ENCODE peak calls at places on chromosomes 7 and 10, in eight cellular contexts. One of them, this sample, is unnamed.

GRCh38 chr10:120457431-120458172 is 575 bp downstream of the PLPP4 start:
- DNase-seq in lower lobe of right lung: no peak
- DNase-seq in GM20000: no peak
- DNase-seq in colonic mucosa: no peak
- DNase-seq in PC-3: no peak
- DNase-seq in nephron progenitor cell: no peak
- DNase-seq in HFFc6: no peak
- DNase-seq in ovary: no peak
- DNase-seq in this sample: no peak

GRCh38 chr7:151575471-151575870 is 55.8 kb upstream of the RHEB start:
- DNase-seq in lower lobe of right lung: no peak
- DNase-seq in GM20000: no peak
- DNase-seq in colonic mucosa: no peak
- DNase-seq in PC-3: no peak
- DNase-seq in nephron progenitor cell: no peak
- DNase-seq in HFFc6: no peak
- DNase-seq in ovary: no peak
- DNase-seq in this sample: no peak

GRCh38 chr7:857661-858060 is 18.7 kb upstream of the GET4 start:
- DNase-seq in lower lobe of right lung: no peak
- DNase-seq in GM20000: no peak
- DNase-seq in colonic mucosa: no peak
- DNase-seq in PC-3: no peak
- DNase-seq in nephron progenitor cell: no peak
- DNase-seq in HFFc6: no peak
- DNase-seq in ovary: no peak
- DNase-seq in this sample: no peak

GRCh38 chr10:98293550-98294269 is 25.7 kb upstream of the LOXL4 start:
- DNase-seq in lower lobe of right lung: no peak
- DNase-seq in GM20000: no peak
- DNase-seq in colonic mucosa: no peak
- DNase-seq in PC-3: no peak
- DNase-seq in nephron progenitor cell: no peak
- DNase-seq in HFFc6: no peak
- DNase-seq in ovary: no peak
- DNase-seq in this sample: no peak

GRCh38 chr7:115558186-115558585 is 472.4 kb downstream of the TFEC start:
- DNase-seq in lower lobe of right lung: no peak
- DNase-seq in GM20000: no peak
- DNase-seq in colonic mucosa: no peak
- DNase-seq in PC-3: peak; percentile 85
- DNase-seq in nephron progenitor cell: no peak
- DNase-seq in HFFc6: peak; percentile 63
- DNase-seq in ovary: no peak
- DNase-seq in this sample: no peak

GRCh38 chr10:46538723-46539426 is 17.6 kb downstream of the GPRIN2 start:
- DNase-seq in lower lobe of right lung: no peak
- DNase-seq in GM20000: no peak
- DNase-seq in colonic mucosa: no peak
- DNase-seq in PC-3: no peak
- DNase-seq in nephron progenitor cell: no peak
- DNase-seq in HFFc6: no peak
- DNase-seq in ovary: no peak
- DNase-seq in this sample: no peak

GRCh38 chr7:15159239-15159638 is 256.7 kb upstream of the DGKB start:
- DNase-seq in lower lobe of right lung: no peak
- DNase-seq in GM20000: no peak
- DNase-seq in colonic mucosa: no peak
- DNase-seq in PC-3: no peak
- DNase-seq in nephron progenitor cell: no peak
- DNase-seq in HFFc6: no peak
- DNase-seq in ovary: no peak
- DNase-seq in this sample: no peak

GRCh38 chr10:310371-310770 is 175.1 kb downstream of the ZMYND11 start:
- DNase-seq in lower lobe of right lung: no peak
- DNase-seq in GM20000: no peak
- DNase-seq in colonic mucosa: no peak
- DNase-seq in PC-3: no peak
- DNase-seq in nephron progenitor cell: no peak
- DNase-seq in HFFc6: no peak
- DNase-seq in ovary: no peak
- DNase-seq in this sample: no peak

GRCh38 chr7:139618482-139619366 is 95.2 kb downstream of the CLEC2L start:
- DNase-seq in lower lobe of right lung: no peak
- DNase-seq in GM20000: peak; percentile 16
- DNase-seq in colonic mucosa: peak; percentile 35
- DNase-seq in PC-3: peak; percentile 60
- DNase-seq in nephron progenitor cell: peak; percentile 42
- DNase-seq in HFFc6: peak; percentile 38
- DNase-seq in ovary: no peak
- DNase-seq in this sample: peak; percentile 62

GRCh38 chr10:110852897-110853296 is 18.8 kb upstream of the PDCD4 start:
- DNase-seq in lower lobe of right lung: no peak
- DNase-seq in GM20000: no peak
- DNase-seq in colonic mucosa: peak; percentile 41
- DNase-seq in PC-3: peak; percentile 3
- DNase-seq in nephron progenitor cell: no peak
- DNase-seq in HFFc6: no peak
- DNase-seq in ovary: no peak
- DNase-seq in this sample: no peak

GRCh38 chr7:945147-945555 is 9.3 kb downstream of the ADAP1 start:
- DNase-seq in lower lobe of right lung: peak; percentile 51
- DNase-seq in GM20000: no peak
- DNase-seq in colonic mucosa: no peak
- DNase-seq in PC-3: no peak
- DNase-seq in nephron progenitor cell: peak; percentile 47
- DNase-seq in HFFc6: no peak
- DNase-seq in ovary: no peak
- DNase-seq in this sample: no peak

GRCh38 chr7:84792232-84792882 is 394.5 kb downstream of the SEMA3D start:
- DNase-seq in lower lobe of right lung: no peak
- DNase-seq in GM20000: no peak
- DNase-seq in colonic mucosa: no peak
- DNase-seq in PC-3: no peak
- DNase-seq in nephron progenitor cell: no peak
- DNase-seq in HFFc6: no peak
- DNase-seq in ovary: no peak
- DNase-seq in this sample: no peak

GRCh38 chr10:119120413-119120867 is 16.5 kb downstream of the DENND10 start:
- DNase-seq in lower lobe of right lung: no peak
- DNase-seq in GM20000: peak; percentile 58
- DNase-seq in colonic mucosa: no peak
- DNase-seq in PC-3: peak; percentile 39
- DNase-seq in nephron progenitor cell: no peak
- DNase-seq in HFFc6: peak; percentile 69
- DNase-seq in ovary: no peak
- DNase-seq in this sample: no peak

GRCh38 chr7:98251251-98251843 is 685 bp downstream of the TECPR1 start:
- DNase-seq in lower lobe of right lung: peak; percentile 74
- DNase-seq in GM20000: peak; percentile 64
- DNase-seq in colonic mucosa: peak; percentile 84
- DNase-seq in PC-3: no peak
- DNase-seq in nephron progenitor cell: no peak
- DNase-seq in HFFc6: no peak
- DNase-seq in ovary: no peak
- DNase-seq in this sample: no peak

GRCh38 chr10:126921974-126922525 is 16.8 kb downstream of the DOCK1 start:
- DNase-seq in lower lobe of right lung: no peak
- DNase-seq in GM20000: no peak
- DNase-seq in colonic mucosa: no peak
- DNase-seq in PC-3: no peak
- DNase-seq in nephron progenitor cell: no peak
- DNase-seq in HFFc6: peak; percentile 83
- DNase-seq in ovary: no peak
- DNase-seq in this sample: no peak

GRCh38 chr10:9800011-9800410 is 1217.7 kb upstream of the CELF2 start:
- DNase-seq in lower lobe of right lung: no peak
- DNase-seq in GM20000: no peak
- DNase-seq in colonic mucosa: no peak
- DNase-seq in PC-3: no peak
- DNase-seq in nephron progenitor cell: no peak
- DNase-seq in HFFc6: no peak
- DNase-seq in ovary: no peak
- DNase-seq in this sample: no peak

GRCh38 chr10:128242641-128243040 is 116.4 kb upstream of the MKI67 start:
- DNase-seq in lower lobe of right lung: no peak
- DNase-seq in GM20000: no peak
- DNase-seq in colonic mucosa: no peak
- DNase-seq in PC-3: no peak
- DNase-seq in nephron progenitor cell: peak; percentile 23
- DNase-seq in HFFc6: no peak
- DNase-seq in ovary: no peak
- DNase-seq in this sample: peak; percentile 33
- TF ChIP-seq CTCF in lower lobe of right lung: no peak
- TF ChIP-seq CTCF in GM20000: no peak
- TF ChIP-seq CTCF in colonic mucosa: no peak
- TF ChIP-seq CTCF in PC-3: no peak
- TF ChIP-seq CTCF in nephron progenitor cell: no peak
- TF ChIP-seq CTCF in HFFc6: no peak
- TF ChIP-seq CTCF in ovary: no peak
- TF ChIP-seq CTCF in this sample: peak; percentile 46

DNA sequence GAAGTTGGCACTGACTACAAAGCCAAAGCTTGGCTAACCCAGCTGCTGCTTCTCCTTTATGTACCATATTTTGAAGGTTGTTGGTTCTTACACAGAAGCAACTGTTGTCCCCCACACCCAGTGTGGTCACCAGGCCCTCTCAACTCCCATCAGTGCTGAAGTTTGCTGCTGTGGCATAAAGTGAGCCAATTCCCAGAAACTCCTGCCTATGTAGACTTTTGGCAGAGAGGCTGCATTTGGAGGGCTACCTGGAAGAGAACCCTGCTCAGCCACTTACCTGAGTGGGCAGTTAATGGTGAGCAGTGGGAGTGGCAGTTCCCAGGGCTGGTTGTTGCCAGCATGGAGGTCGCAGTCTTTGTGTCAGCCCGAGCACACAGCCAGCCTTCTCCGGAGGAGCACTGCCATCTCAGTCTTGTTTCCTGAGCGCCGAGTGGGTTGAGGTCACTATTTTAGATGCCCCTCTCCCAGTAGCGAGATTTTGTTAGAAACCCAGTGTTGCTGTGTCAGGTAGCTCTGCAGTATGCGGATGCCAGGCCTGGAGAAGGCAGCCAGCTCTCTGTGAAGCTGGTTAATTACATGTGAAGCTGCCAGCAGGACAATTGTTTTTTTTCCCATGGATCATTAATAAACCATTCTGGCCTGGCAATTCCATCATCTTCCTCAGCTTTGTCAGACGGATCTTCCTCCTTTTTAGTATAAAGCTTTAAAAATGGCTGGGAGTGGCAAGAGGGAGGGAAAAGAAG is 24.5 kb downstream of the LRRC4 start:
- DNase-seq in lower lobe of right lung: no peak
- DNase-seq in GM20000: no peak
- DNase-seq in colonic mucosa: no peak
- DNase-seq in PC-3: no peak
- DNase-seq in nephron progenitor cell: no peak
- DNase-seq in HFFc6: no peak
- DNase-seq in ovary: no peak
- DNase-seq in this sample: no peak
- TF ChIP-seq CTCF in lower lobe of right lung: no peak
- TF ChIP-seq CTCF in GM20000: no peak
- TF ChIP-seq CTCF in colonic mucosa: no peak
- TF ChIP-seq CTCF in PC-3: no peak
- TF ChIP-seq CTCF in nephron progenitor cell: no peak
- TF ChIP-seq CTCF in HFFc6: no peak
- TF ChIP-seq CTCF in ovary: no peak
- TF ChIP-seq CTCF in this sample: no peak

GRCh38 chr7:142785841-142786250 is 15.1 kb downstream of the PRSS2 start:
- DNase-seq in lower lobe of right lung: no peak
- DNase-seq in GM20000: no peak
- DNase-seq in colonic mucosa: no peak
- DNase-seq in PC-3: no peak
- DNase-seq in nephron progenitor cell: no peak
- DNase-seq in HFFc6: no peak
- DNase-seq in ovary: no peak
- DNase-seq in this sample: no peak

GRCh38 chr7:142784096-142784495 is 13.3 kb downstream of the PRSS2 start:
- DNase-seq in lower lobe of right lung: no peak
- DNase-seq in GM20000: no peak
- DNase-seq in colonic mucosa: no peak
- DNase-seq in PC-3: peak; percentile 54
- DNase-seq in nephron progenitor cell: no peak
- DNase-seq in HFFc6: no peak
- DNase-seq in ovary: no peak
- DNase-seq in this sample: no peak

GRCh38 chr7:142787783-142788182 is 17.0 kb downstream of the PRSS2 start:
- DNase-seq in lower lobe of right lung: no peak
- DNase-seq in GM20000: no peak
- DNase-seq in colonic mucosa: no peak
- DNase-seq in PC-3: no peak
- DNase-seq in nephron progenitor cell: no peak
- DNase-seq in HFFc6: no peak
- DNase-seq in ovary: no peak
- DNase-seq in this sample: no peak

GRCh38 chr7:142787034-142787768 is 16.4 kb downstream of the PRSS2 start:
- DNase-seq in lower lobe of right lung: no peak
- DNase-seq in GM20000: no peak
- DNase-seq in colonic mucosa: no peak
- DNase-seq in PC-3: no peak
- DNase-seq in nephron progenitor cell: no peak
- DNase-seq in HFFc6: no peak
- DNase-seq in ovary: peak; percentile 65
- DNase-seq in this sample: no peak

GRCh38 chr7:142782922-142783900 is 12.4 kb downstream of the PRSS2 start:
- DNase-seq in lower lobe of right lung: peak; percentile 87
- DNase-seq in GM20000: peak; percentile 80
- DNase-seq in colonic mucosa: peak; percentile 86
- DNase-seq in PC-3: peak; percentile 94
- DNase-seq in nephron progenitor cell: peak; percentile 89
- DNase-seq in HFFc6: peak; percentile 85
- DNase-seq in ovary: peak; percentile 72
- DNase-seq in this sample: peak; percentile 89
- TF ChIP-seq CTCF in lower lobe of right lung: peak; percentile 90
- TF ChIP-seq CTCF in GM20000: peak; percentile 86
- TF ChIP-seq CTCF in colonic mucosa: peak; percentile 83
- TF ChIP-seq CTCF in PC-3: peak; percentile 97
- TF ChIP-seq CTCF in nephron progenitor cell: peak; percentile 94
- TF ChIP-seq CTCF in HFFc6: peak; percentile 97
- TF ChIP-seq CTCF in ovary: peak; percentile 93
- TF ChIP-seq CTCF in this sample: peak; percentile 99

DNA sequence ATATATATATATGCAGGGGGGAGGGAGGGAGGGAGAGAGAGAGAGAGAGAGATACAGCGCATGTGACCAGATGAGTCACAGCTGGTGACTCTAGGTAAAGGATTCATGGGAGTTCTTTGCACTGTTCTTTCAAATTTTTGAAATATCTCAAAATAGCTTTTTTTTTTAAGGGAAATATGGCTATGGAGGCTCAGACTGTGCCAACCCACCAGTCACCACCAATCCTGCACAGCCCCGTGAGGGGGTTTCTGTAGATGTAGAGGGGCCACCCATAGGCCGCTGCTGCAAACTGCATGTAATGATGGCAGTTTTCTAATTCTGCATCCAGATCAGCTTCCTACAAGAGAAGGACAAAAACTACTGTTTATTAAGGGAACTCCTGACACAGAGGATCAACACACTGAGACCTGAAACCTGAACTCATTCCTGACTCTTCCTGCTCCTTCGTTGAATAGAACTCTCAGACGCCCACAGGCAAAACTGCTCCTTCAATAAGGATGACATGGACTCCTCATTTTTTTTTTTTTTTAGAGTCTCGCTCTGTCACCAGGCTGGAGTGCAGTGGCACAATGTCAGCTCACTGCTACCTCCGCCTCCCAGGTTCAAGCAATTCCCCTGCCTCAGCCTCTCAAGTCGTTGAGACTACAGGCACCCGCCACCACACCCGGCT is 17.3 kb downstream of the DAGLB start:
- DNase-seq in lower lobe of right lung: no peak
- DNase-seq in GM20000: peak; percentile 10
- DNase-seq in colonic mucosa: no peak
- DNase-seq in PC-3: no peak
- DNase-seq in nephron progenitor cell: no peak
- DNase-seq in HFFc6: peak; percentile 27
- DNase-seq in ovary: no peak
- DNase-seq in this sample: no peak
- TF ChIP-seq CTCF in lower lobe of right lung: no peak
- TF ChIP-seq CTCF in GM20000: no peak
- TF ChIP-seq CTCF in colonic mucosa: no peak
- TF ChIP-seq CTCF in PC-3: peak; percentile 28
- TF ChIP-seq CTCF in nephron progenitor cell: no peak
- TF ChIP-seq CTCF in HFFc6: peak; percentile 46
- TF ChIP-seq CTCF in ovary: no peak
- TF ChIP-seq CTCF in this sample: no peak

This sample was measured in endothelial cell.